ENCODE peak calls at places on chromosomes 1 and 21, in four cellular contexts. U is HEK293T, K is HepG2, P is K562. S is an unnamed sample.

GRCh38 chr1:61244114-61244513 is 161.8 kb downstream of the NFIA start:
- DNase-seq in K (no peak), U (no peak), P (no peak), S (no peak)

GRCh38 chr1:45265244-45265643 is 58.8 kb upstream of the ZSWIM5 start:
- DNase-seq in U (no peak), K (no peak), P (no peak), S (no peak)

GRCh38 chr1:119141020-119141424 is 569 bp upstream of the WARS2 start:
- DNase-seq in K (peak; percentile 29), U (no peak), P (no peak), S (peak; percentile 54)

GRCh38 chr1:178232108-178232507 is 138.2 kb downstream of the RASAL2 start:
- DNase-seq in K (no peak), U (no peak), P (no peak), S (no peak)

GRCh38 chr1:227996187-227996950 is 10.4 kb upstream of the WNT3A start:
- DNase-seq in K (no peak), U (no peak), P (no peak), S (no peak)

GRCh38 chr1:19283891-19284290 is 4.7 kb downstream of the AKR7A3 start:
- DNase-seq in K (no peak), U (no peak), P (no peak), S (no peak)

GRCh38 chr1:200075938-200076546 is 48.5 kb downstream of the NR5A2 start:
- DNase-seq in U (no peak), P (no peak), K (peak; percentile 58), S (no peak)

GRCh38 chr1:163275222-163275621 is 46.5 kb upstream of the NUF2 start:
- DNase-seq in K (peak; percentile 7), U (no peak), P (peak; percentile 26), S (no peak)

GRCh38 chr1:181341026-181341632 is 142.2 kb upstream of the CACNA1E start:
- DNase-seq in P (no peak), K (no peak), U (no peak), S (no peak)

GRCh38 chr1:106447466-106447865 is 609.0 kb upstream of the PRMT6 start:
- DNase-seq in U (no peak), P (no peak), K (no peak), S (no peak)

GRCh38 chr1:2345297-2346075 is 45.9 kb downstream of the MORN1 start:
- DNase-seq in K (no peak), U (no peak), P (peak; percentile 46), S (no peak)

GRCh38 chr1:221458430-221459156 is 283.3 kb downstream of the DUSP10 start:
- DNase-seq in P (no peak), U (no peak), K (no peak), S (no peak)

GRCh38 chr1:15011160-15011559 is 142.4 kb upstream of the TMEM51 start:
- DNase-seq in P (no peak), K (no peak), U (no peak), S (no peak)

GRCh38 chr1:204684551-204685235 is 845 bp downstream of the LRRN2 start:
- DNase-seq in K (no peak), P (no peak), U (peak; percentile 60), S (peak; percentile 50)

GRCh38 chr1:39927538-39927937 is 25.8 kb upstream of the MYCL start:
- DNase-seq in P (no peak), U (no peak), K (no peak), S (no peak)

GRCh38 chr1:10679521-10680220 is 116.8 kb downstream of the CASZ1 start:
- DNase-seq in P (peak; percentile 77), U (peak; percentile 64), K (peak; percentile 82), S (peak; percentile 87)

GRCh38 chr1:34740161-34740875 is 14.5 kb upstream of the GJB5 start:
- DNase-seq in K (no peak), P (peak; percentile 26), U (no peak), S (peak; percentile 45)
- TF ChIP-seq ELF4 in K (no peak), P (no peak), U (no peak), S (no peak)

GRCh38 chr1:185789846-185790735 is 55.9 kb downstream of the HMCN1 start:
- DNase-seq in P (no peak), K (no peak), U (no peak), S (no peak)
- TF ChIP-seq ELF4 in P (no peak), K (no peak), U (no peak), S (no peak)

DNA sequence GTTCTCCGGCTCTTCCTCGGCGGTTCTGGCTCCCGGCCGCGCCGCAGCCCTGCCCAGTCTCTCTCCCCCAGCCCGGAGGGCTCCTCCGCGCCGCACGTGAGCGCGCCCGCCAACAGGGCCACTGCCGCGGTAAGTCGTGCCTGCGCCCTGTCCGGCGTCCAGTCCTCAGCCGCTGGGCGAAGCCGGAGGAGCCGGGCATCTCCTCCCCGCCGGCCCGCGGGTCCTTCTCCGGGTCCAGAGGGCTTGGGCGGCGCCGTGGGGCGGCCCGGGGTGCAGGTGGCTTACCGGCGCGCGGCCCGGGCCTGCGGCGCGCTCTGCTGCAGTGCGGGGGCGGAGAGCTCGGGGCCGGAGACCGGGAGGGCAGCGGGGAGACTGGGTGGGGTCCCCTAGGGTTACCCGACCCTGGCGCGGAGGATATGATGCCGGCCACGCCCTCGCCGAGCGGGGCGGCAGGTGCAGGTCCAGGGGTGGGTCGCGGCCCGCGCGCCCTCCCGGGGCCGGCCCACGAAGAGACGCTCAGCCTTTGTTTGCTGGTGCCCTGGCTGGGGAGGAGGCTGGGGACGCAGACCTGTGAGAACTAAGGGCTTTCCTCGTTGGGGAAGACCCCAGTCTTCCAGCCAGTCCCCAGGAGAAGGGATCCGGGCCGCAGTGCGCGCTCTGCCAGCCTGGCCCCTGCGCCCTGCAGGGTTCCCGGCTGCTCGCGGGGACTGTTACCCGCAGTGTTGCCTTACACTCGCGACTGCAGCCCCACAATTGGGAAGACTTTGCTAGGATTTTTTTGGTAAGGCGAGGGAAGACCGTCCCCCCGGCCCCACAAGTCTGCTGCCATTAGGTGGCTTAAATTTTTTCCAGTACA is at the start of gene DOP1B:
- DNase-seq in K (no peak), P (no peak), U (no peak), S (peak; percentile 45)
- TF ChIP-seq ELF4 in K (no peak), P (no peak), U (no peak), S (peak; percentile 71)

DNA sequence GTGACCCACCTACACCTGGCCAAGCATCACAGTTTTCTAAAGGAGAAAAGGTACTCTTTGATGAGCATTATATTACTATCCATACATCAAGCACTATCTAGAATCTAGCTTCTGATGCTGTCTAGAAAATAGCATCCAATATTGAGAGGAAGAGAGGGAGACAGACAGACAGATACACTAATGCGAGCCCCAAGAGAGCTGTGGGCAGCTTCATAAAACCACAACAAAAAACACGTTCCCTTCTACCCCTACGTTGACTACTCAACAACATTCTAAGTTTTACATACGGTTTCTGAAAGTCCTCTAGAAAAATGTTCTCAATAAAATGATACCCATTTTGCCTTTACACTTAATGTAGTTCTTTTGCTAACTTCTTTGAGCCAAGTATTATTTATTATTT is 221.8 kb downstream of the SLC45A1 start:
- DNase-seq in U (no peak), P (no peak), K (no peak), S (no peak)
- TF ChIP-seq ELF4 in U (no peak), P (no peak), K (no peak), S (no peak)

DNA sequence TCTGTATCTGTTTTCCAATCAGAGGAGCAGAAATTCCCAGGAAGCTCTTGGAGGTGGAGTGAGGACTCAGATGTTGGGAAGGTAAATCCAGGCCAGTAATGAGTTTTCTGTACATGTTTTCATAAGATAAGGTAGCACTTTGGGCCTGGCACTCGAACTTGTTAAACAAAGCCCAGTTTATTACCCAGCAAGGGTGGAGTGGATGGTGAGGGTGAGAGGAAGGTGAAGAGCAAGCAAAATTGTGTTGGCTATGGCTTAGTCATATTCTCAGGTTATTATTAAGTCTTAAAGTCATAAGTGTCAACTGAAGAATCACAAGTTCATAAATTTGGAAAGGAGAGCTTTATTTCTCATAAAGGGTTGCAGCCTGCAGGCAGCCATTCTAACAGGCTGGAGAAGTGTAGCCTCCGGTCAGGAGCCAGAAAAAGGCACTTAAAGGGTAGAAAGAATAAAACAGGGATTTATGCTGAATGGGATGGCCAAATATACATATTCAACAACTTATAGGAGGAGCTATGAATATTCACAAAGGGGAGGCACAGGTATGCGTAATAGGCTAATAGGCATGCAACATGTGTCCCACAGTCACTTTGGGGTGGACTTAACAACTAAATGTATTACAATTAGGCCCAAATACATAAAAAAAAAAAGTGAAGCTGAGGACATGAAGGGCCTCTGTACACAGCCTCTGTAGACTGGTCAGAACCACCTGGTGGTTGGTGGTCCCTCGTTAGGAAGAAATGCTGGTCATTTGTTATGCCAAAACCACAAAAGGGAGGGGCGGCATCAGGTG is 523.9 kb downstream of the LMO4 start:
- DNase-seq in U (peak; percentile 20), K (no peak), P (no peak), S (no peak)
- TF ChIP-seq ELF4 in U (no peak), K (no peak), P (no peak), S (no peak)